ENCODE peak calls at places on chromosomes 13 and 19, in four cellular contexts. One of them, this sample, is unnamed.

GRCh38 chr13:89401209-89401810 is 1730.1 kb downstream of the SLITRK5 start:
- DNase-seq in A549: peak
- DNase-seq in HCT116: no peak
- DNase-seq in endodermal cell: no peak
- DNase-seq in this sample: peak

GRCh38 chr13:28574617-28575142 is 79.8 kb upstream of the FLT1 start:
- DNase-seq in A549: peak
- DNase-seq in endodermal cell: no peak
- DNase-seq in HCT116: peak
- DNase-seq in this sample: peak

GRCh38 chr19:6501740-6502648 is at the start of gene TUBB4A:
- DNase-seq in HCT116: no peak
- DNase-seq in endodermal cell: peak
- DNase-seq in A549: no peak
- DNase-seq in this sample: no peak

GRCh38 chr19:38606131-38606530 is 11.6 kb downstream of the MAP4K1 start:
- DNase-seq in endodermal cell: no peak
- DNase-seq in A549: no peak
- DNase-seq in HCT116: no peak
- DNase-seq in this sample: no peak

GRCh38 chr19:51136891-51137551 is 5.1 kb upstream of the SIGLEC7 start:
- DNase-seq in A549: no peak
- DNase-seq in endodermal cell: peak
- DNase-seq in HCT116: no peak
- DNase-seq in this sample: no peak

GRCh38 chr19:27780367-27781065 is 1432.4 kb downstream of the UQCRFS1 start:
- DNase-seq in endodermal cell: peak
- DNase-seq in A549: no peak
- DNase-seq in HCT116: no peak
- DNase-seq in this sample: no peak

GRCh38 chr19:39275578-39275977 is 7.4 kb downstream of the IFNL2 start:
- DNase-seq in A549: no peak
- DNase-seq in HCT116: no peak
- DNase-seq in endodermal cell: no peak
- DNase-seq in this sample: no peak

GRCh38 chr19:38021356-38021755 is 114.3 kb downstream of the SIPA1L3 start:
- DNase-seq in HCT116: no peak
- DNase-seq in A549: no peak
- DNase-seq in endodermal cell: no peak
- DNase-seq in this sample: no peak

GRCh38 chr13:106536244-106537034 is 977 bp upstream of the EFNB2 start:
- DNase-seq in HCT116: peak
- DNase-seq in endodermal cell: peak
- DNase-seq in A549: peak
- DNase-seq in this sample: no peak

GRCh38 chr19:12885749-12886706 is 973 bp downstream of the KLF1 start:
- DNase-seq in A549: no peak
- DNase-seq in HCT116: no peak
- DNase-seq in endodermal cell: peak
- DNase-seq in this sample: no peak

GRCh38 chr13:73261739-73262216 is 203.0 kb downstream of the KLF5 start:
- DNase-seq in endodermal cell: peak
- DNase-seq in A549: no peak
- DNase-seq in HCT116: no peak
- DNase-seq in this sample: no peak

GRCh38 chr19:58450836-58451357 is 525 bp upstream of the ZNF324B start:
- DNase-seq in HCT116: no peak
- DNase-seq in A549: no peak
- DNase-seq in endodermal cell: no peak
- DNase-seq in this sample: no peak

GRCh38 chr13:113102727-113103126 is 2.9 kb upstream of the F7 start:
- DNase-seq in endodermal cell: no peak
- DNase-seq in A549: no peak
- DNase-seq in HCT116: no peak
- DNase-seq in this sample: no peak

GRCh38 chr13:97786510-97786909 is 167.0 kb upstream of the IPO5 start:
- DNase-seq in A549: no peak
- DNase-seq in HCT116: no peak
- DNase-seq in endodermal cell: no peak
- DNase-seq in this sample: no peak

GRCh38 chr13:57672168-57672567 is 40.6 kb downstream of the PCDH17 start:
- DNase-seq in HCT116: no peak
- DNase-seq in A549: no peak
- DNase-seq in endodermal cell: no peak
- DNase-seq in this sample: no peak

GRCh38 chr13:49023441-49023840 is 47.7 kb downstream of the FNDC3A start:
- DNase-seq in HCT116: peak
- DNase-seq in A549: peak
- DNase-seq in endodermal cell: no peak
- DNase-seq in this sample: peak

GRCh38 chr13:61247149-61247936 is 168.3 kb downstream of the PCDH20 start:
- DNase-seq in endodermal cell: peak
- DNase-seq in HCT116: no peak
- DNase-seq in A549: no peak
- DNase-seq in this sample: no peak

GRCh38 chr13:40401911-40402776 is 264.3 kb downstream of the FOXO1 start:
- DNase-seq in HCT116: peak
- DNase-seq in endodermal cell: no peak
- DNase-seq in A549: peak
- DNase-seq in this sample: peak

DNA sequence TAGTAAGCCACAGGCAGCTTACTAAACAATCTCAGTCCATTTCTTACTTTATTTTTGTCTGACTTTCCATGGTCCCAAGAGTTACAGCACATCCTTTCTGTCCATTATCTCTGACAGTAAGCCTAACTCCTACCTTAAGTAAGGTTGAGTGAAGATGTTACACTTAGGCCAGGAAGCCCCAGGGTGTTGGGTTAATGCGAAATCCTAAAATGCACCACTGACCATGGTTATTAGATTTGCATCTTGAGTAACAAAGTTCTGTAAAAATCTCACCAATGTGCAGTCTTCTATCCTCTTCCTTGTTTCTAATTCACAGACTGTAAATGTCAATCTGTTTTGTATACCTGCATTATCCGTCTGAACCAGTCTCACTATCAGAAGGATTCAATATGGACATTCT is 462.5 kb downstream of the FGF14 start:
- DNase-seq in endodermal cell: no peak
- DNase-seq in A549: no peak
- DNase-seq in HCT116: no peak
- DNase-seq in this sample: no peak
- H3K4me3 ChIP-seq in endodermal cell: no peak
- H3K4me3 ChIP-seq in A549: no peak
- H3K4me3 ChIP-seq in HCT116: no peak
- H3K4me3 ChIP-seq in this sample: no peak

GRCh38 chr13:110239280-110240120 is 67.5 kb downstream of the COL4A1 start:
- DNase-seq in A549: no peak
- DNase-seq in HCT116: no peak
- DNase-seq in endodermal cell: no peak
- DNase-seq in this sample: no peak
- TF ChIP-seq CTCF in A549: no peak
- TF ChIP-seq CTCF in HCT116: no peak
- TF ChIP-seq CTCF in endodermal cell: no peak
- TF ChIP-seq CTCF in this sample: peak

GRCh38 chr19:31066385-31066784 is 282.9 kb downstream of the TSHZ3 start:
- DNase-seq in A549: peak
- DNase-seq in endodermal cell: no peak
- DNase-seq in HCT116: no peak
- DNase-seq in this sample: peak
- H3K4me3 ChIP-seq in A549: peak
- H3K4me3 ChIP-seq in endodermal cell: no peak
- H3K4me3 ChIP-seq in HCT116: no peak
- H3K4me3 ChIP-seq in this sample: peak

GRCh38 chr13:46386996-46387851 is at the start of gene RUBCNL:
- DNase-seq in HCT116: peak
- DNase-seq in endodermal cell: peak
- DNase-seq in A549: peak
- DNase-seq in this sample: no peak
- TF ChIP-seq CTCF in HCT116: no peak
- TF ChIP-seq CTCF in endodermal cell: peak
- TF ChIP-seq CTCF in A549: no peak
- TF ChIP-seq CTCF in this sample: peak

GRCh38 chr19:53981408-53981998 is 9.9 kb upstream of the CACNG6 start:
- DNase-seq in A549: no peak
- DNase-seq in endodermal cell: peak
- DNase-seq in HCT116: no peak
- DNase-seq in this sample: no peak
- H3K4me3 ChIP-seq in A549: peak
- H3K4me3 ChIP-seq in endodermal cell: peak
- H3K4me3 ChIP-seq in HCT116: peak
- H3K4me3 ChIP-seq in this sample: no peak

GRCh38 chr19:41353466-41354342 is at the start of gene TGFB1:
- DNase-seq in HCT116: peak
- DNase-seq in endodermal cell: peak
- DNase-seq in A549: peak
- DNase-seq in this sample: no peak

GRCh38 chr19:41352609-41353465 is 885 bp downstream of the TGFB1 start:
- DNase-seq in endodermal cell: peak
- DNase-seq in A549: peak
- DNase-seq in HCT116: no peak
- DNase-seq in this sample: no peak

GRCh38 chr19:41355802-41356201 is 2.1 kb upstream of the TGFB1 start:
- DNase-seq in endodermal cell: no peak
- DNase-seq in A549: no peak
- DNase-seq in HCT116: no peak
- DNase-seq in this sample: no peak

GRCh38 chr19:41355035-41355434 is 1.3 kb upstream of the TGFB1 start:
- DNase-seq in HCT116: no peak
- DNase-seq in endodermal cell: no peak
- DNase-seq in A549: no peak
- DNase-seq in this sample: no peak

DNA sequence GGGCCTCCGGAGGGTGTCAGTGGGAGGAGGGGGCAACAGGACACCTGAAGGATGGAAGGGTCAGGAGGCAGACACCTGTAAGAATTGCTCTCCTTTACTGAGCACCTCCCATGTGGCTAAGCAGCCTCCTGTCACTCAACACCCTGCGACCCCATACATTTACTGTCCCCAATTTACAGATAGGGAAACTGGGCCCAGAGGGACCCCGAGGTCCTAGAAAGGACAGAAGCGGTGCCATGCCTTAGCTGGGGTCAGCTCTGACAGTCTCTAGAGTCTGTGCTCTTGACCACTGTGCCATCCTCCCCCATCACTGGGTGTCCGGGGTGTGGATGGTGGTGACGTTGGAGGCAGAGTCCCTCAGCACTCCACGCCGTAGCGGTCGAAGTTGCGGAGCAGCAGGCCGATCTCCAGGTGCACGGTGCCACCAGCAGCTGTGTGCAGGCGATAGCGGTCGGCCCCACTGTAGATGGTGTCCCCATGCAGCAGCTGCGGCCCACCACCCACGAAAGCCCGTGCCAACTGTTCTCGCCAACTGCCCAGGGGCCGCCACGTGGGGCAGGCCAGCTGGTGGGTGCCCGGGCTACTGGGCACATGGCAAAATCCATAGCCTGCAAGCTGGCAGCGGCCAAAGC is 737 bp upstream of the TGFB1 start:
- DNase-seq in HCT116: no peak
- DNase-seq in endodermal cell: no peak
- DNase-seq in A549: no peak
- DNase-seq in this sample: no peak
- TF ChIP-seq CTCF in HCT116: no peak
- TF ChIP-seq CTCF in endodermal cell: no peak
- TF ChIP-seq CTCF in A549: peak
- TF ChIP-seq CTCF in this sample: no peak